ENCODE peak calls at places on chromosomes 3 and 15, in ten cellular contexts. C, I, S, Z, H, F, Y, K, O and T are unnamed samples.

GRCh38 chr3:4504340-4505261 is 11.5 kb downstream of the ITPR1 start:
- DNase-seq in S (no peak), H (peak; percentile 41), C (no peak), K (no peak), Y (no peak), I (no peak), F (no peak), Z (no peak), O (no peak), T (no peak)

GRCh38 chr3:161415506-161416231 is 44.4 kb upstream of the SPTSSB start:
- DNase-seq in C (no peak), O (peak; percentile 26), S (no peak), H (no peak), Y (no peak), I (no peak), F (no peak), K (peak; percentile 86), Z (peak; percentile 39), T (no peak)

GRCh38 chr3:165854696-165855095 is 17.5 kb upstream of the BCHE start:
- DNase-seq in Z (peak; percentile 20), I (no peak), S (peak; percentile 16), F (no peak), Y (no peak), C (no peak), K (peak; percentile 42), O (peak; percentile 73), H (no peak), T (no peak)

GRCh38 chr3:85081191-85081895 is 122.6 kb downstream of the CADM2 start:
- DNase-seq in K (no peak), F (peak; percentile 13), I (no peak), C (no peak), O (peak; percentile 45), H (no peak), Z (peak; percentile 1), Y (peak; percentile 9), S (no peak), T (peak; percentile 46)

GRCh38 chr15:60774829-60775228 is 295.9 kb upstream of the ICE2 start:
- DNase-seq in K (no peak), H (no peak), C (no peak), S (no peak), Z (no peak), I (no peak), F (no peak), O (no peak), Y (no peak), T (no peak)

GRCh38 chr3:174620138-174620537 is 239.0 kb upstream of the NAALADL2 start:
- DNase-seq in I (no peak), Z (peak; percentile 15), O (peak; percentile 21), H (no peak), Y (no peak), S (no peak), F (no peak), C (no peak), K (no peak), T (no peak)

GRCh38 chr15:84824260-84824690 is 7.1 kb downstream of the ALPK3 start:
- DNase-seq in H (no peak), C (no peak), Y (no peak), Z (peak; percentile 70), S (no peak), O (no peak), K (no peak), F (no peak), I (no peak), T (no peak)

GRCh38 chr3:133103706-133104105 is 65.5 kb downstream of the TMEM108 start:
- DNase-seq in O (no peak), Z (no peak), Y (no peak), K (no peak), H (no peak), F (no peak), C (no peak), S (no peak), I (no peak), T (no peak)

GRCh38 chr15:69253156-69253555 is 45.6 kb upstream of the PAQR5 start:
- DNase-seq in C (no peak), K (peak; percentile 80), S (no peak), Z (peak; percentile 68), I (no peak), Y (no peak), O (no peak), H (no peak), F (no peak), T (no peak)

GRCh38 chr3:143885803-143886427 is 37.6 kb upstream of the SLC9A9 start:
- DNase-seq in I (peak; percentile 48), Y (no peak), F (no peak), Z (peak; percentile 52), C (no peak), K (peak; percentile 37), H (no peak), S (peak; percentile 52), O (peak; percentile 74), T (peak; percentile 76)

GRCh38 chr3:61531528-61531927 is 29.8 kb upstream of the PTPRG start:
- DNase-seq in F (no peak), C (no peak), H (no peak), Y (no peak), K (no peak), I (no peak), O (no peak), Z (no peak), S (no peak), T (no peak)

GRCh38 chr3:171162986-171163723 is 136.6 kb upstream of the SLC2A2 start:
- DNase-seq in O (peak; percentile 61), S (peak; percentile 49), Z (no peak), I (peak; percentile 40), H (no peak), F (no peak), Y (no peak), C (no peak), K (peak; percentile 20), T (no peak)

GRCh38 chr3:37308247-37308646 is 133.9 kb upstream of the LRRFIP2 start:
- DNase-seq in H (no peak), S (peak; percentile 10), F (no peak), Z (peak; percentile 40), I (peak; percentile 19), Y (no peak), O (peak; percentile 53), C (no peak), K (no peak), T (no peak)

GRCh38 chr3:127902486-127902885 is 12.5 kb upstream of the KBTBD12 start:
- DNase-seq in C (no peak), F (no peak), O (no peak), Y (no peak), K (no peak), Z (no peak), S (no peak), H (no peak), I (no peak), T (peak; percentile 70)

GRCh38 chr3:71201939-71202338 is 381.6 kb downstream of the FOXP1 start:
- DNase-seq in I (no peak), Z (peak; percentile 56), F (peak; percentile 10), O (peak; percentile 43), Y (peak; percentile 17), K (no peak), S (no peak), H (no peak), C (no peak), T (peak; percentile 50)

GRCh38 chr3:175890056-175890455 is 1030.9 kb downstream of the NAALADL2 start:
- DNase-seq in H (no peak), K (no peak), C (no peak), F (no peak), Y (no peak), O (no peak), Z (no peak), I (no peak), S (no peak), T (no peak)

GRCh38 chr3:141876891-141877561 is 583 bp downstream of the ATP1B3 start:
- DNase-seq in C (no peak), Y (peak; percentile 58), F (peak; percentile 10), S (peak; percentile 67), K (no peak), I (peak; percentile 58), Z (peak; percentile 69), H (peak; percentile 74), O (peak; percentile 63), T (peak; percentile 74)

GRCh38 chr15:36090276-36090946 is 489.0 kb upstream of the CDIN1 start:
- DNase-seq in Z (no peak), F (no peak), C (no peak), I (no peak), O (peak; percentile 59), K (no peak), H (no peak), S (no peak), Y (no peak), T (no peak)

GRCh38 chr15:99722406-99722805 is 10.8 kb downstream of the LYSMD4 start:
- DNase-seq in H (no peak), K (no peak), O (no peak), C (no peak), Z (no peak), F (no peak), I (no peak), S (no peak), Y (no peak), T (no peak)

GRCh38 chr15:25852696-25853524 is 10.2 kb downstream of the ATP10A start:
- DNase-seq in K (no peak), O (no peak), C (no peak), Z (no peak), F (no peak), Y (no peak), H (no peak), I (no peak), S (no peak), T (no peak)

GRCh38 chr3:21618695-21619094 is 132.3 kb downstream of the ZNF385D start:
- DNase-seq in Z (no peak), I (no peak), O (no peak), K (no peak), Y (no peak), S (no peak), C (no peak), H (no peak), F (no peak), T (no peak)

GRCh38 chr15:97171556-97171955 is 788.9 kb upstream of the ARRDC4 start:
- DNase-seq in Z (no peak), F (no peak), Y (no peak), C (no peak), O (no peak), H (no peak), K (no peak), S (no peak), I (no peak), T (no peak)

GRCh38 chr3:185822221-185822956 is 2.5 kb downstream of the IGF2BP2 start:
- DNase-seq in C (no peak), K (no peak), Y (no peak), H (no peak), Z (peak; percentile 29), F (no peak), I (no peak), O (no peak), S (no peak), T (no peak)

GRCh38 chr15:48298914-48299313 is 32.3 kb upstream of the DUT start:
- DNase-seq in F (no peak), K (no peak), C (no peak), Y (no peak), S (no peak), H (no peak), Z (no peak), I (no peak), O (peak; percentile 65), T (no peak)

GRCh38 chr3:12705981-12706380 is 42.1 kb upstream of the RAF1 start:
- DNase-seq in O (no peak), H (no peak), I (no peak), K (no peak), S (no peak), C (no peak), Y (no peak), F (no peak), Z (peak; percentile 76), T (no peak)

GRCh38 chr3:179149239-179149887 is 1.2 kb downstream of the PIK3CA start:
- DNase-seq in F (no peak), O (peak; percentile 19), K (peak; percentile 17), Z (peak; percentile 25), S (peak; percentile 43), C (no peak), Y (peak; percentile 46), H (no peak), I (peak; percentile 46), T (no peak)

GRCh38 chr15:68469162-68470048 is 37.4 kb upstream of the ITGA11 start:
- DNase-seq in C (no peak), Z (peak; percentile 60), F (no peak), H (no peak), S (no peak), O (no peak), I (no peak), K (no peak), Y (no peak), T (no peak)

GRCh38 chr3:189652042-189652441 is 20.9 kb downstream of the TP63 start:
- DNase-seq in Y (no peak), I (no peak), K (peak; percentile 14), Z (no peak), S (no peak), O (peak; percentile 62), C (no peak), F (no peak), H (peak; percentile 25), T (peak; percentile 90)